ENCODE peak calls at places on chromosomes 13 and 19, in ten cellular contexts. J, G, A, U, V, T, Q, L, I and K are unnamed samples.

GRCh38 chr19:53037101-53038097 is 7.1 kb upstream of the ERVV-2 start:
- DNase-seq in J (peak), G (no peak), A (no peak), U (no peak), V (no peak), T (no peak), Q (no peak), L (peak), I (no peak), K (no peak)

GRCh38 chr19:703329-703650 is 5.4 kb upstream of the PALM start:
- DNase-seq in J (no peak), G (no peak), A (no peak), U (no peak), V (no peak), T (no peak), Q (no peak), L (no peak), I (no peak), K (no peak)

GRCh38 chr13:24038846-24039330 is 121.6 kb upstream of the SPATA13 start:
- DNase-seq in J (no peak), G (peak), A (no peak), U (no peak), V (no peak), T (peak), Q (no peak), L (no peak), I (no peak), K (no peak)

GRCh38 chr19:49764341-49764740 is 1.2 kb upstream of the TSKS start:
- DNase-seq in J (no peak), G (no peak), A (no peak), U (no peak), V (no peak), T (no peak), Q (no peak), L (no peak), I (no peak), K (no peak)

GRCh38 chr13:39408512-39408911 is 194.5 kb downstream of the LHFPL6 start:
- DNase-seq in J (no peak), G (no peak), A (no peak), U (no peak), V (no peak), T (no peak), Q (no peak), L (no peak), I (no peak), K (no peak)

GRCh38 chr13:49811527-49811908 is 19.0 kb upstream of the KPNA3 start:
- DNase-seq in J (no peak), G (no peak), A (no peak), U (no peak), V (no peak), T (no peak), Q (no peak), L (no peak), I (no peak), K (no peak)

GRCh38 chr19:1408300-1409203 is 1.2 kb downstream of the DAZAP1 start:
- DNase-seq in J (peak), G (no peak), A (no peak), U (peak), V (peak), T (peak), Q (peak), L (peak), I (no peak), K (no peak)

GRCh38 chr13:27967736-27968315 is 1.3 kb downstream of the CDX2 start:
- DNase-seq in J (peak), G (no peak), A (no peak), U (no peak), V (no peak), T (no peak), Q (no peak), L (no peak), I (no peak), K (no peak)

GRCh38 chr13:113166266-113166665 is 7.8 kb downstream of the PROZ start:
- DNase-seq in J (no peak), G (no peak), A (no peak), U (no peak), V (no peak), T (no peak), Q (no peak), L (no peak), I (no peak), K (no peak)

GRCh38 chr19:1252221-1252817 is 3.9 kb downstream of the MIDN start:
- DNase-seq in J (no peak), G (no peak), A (peak), U (peak), V (no peak), T (peak), Q (peak), L (no peak), I (peak), K (no peak)

GRCh38 chr13:33937373-33938087 is 119.6 kb downstream of the RFC3 start:
- DNase-seq in J (peak), G (no peak), A (no peak), U (no peak), V (no peak), T (peak), Q (no peak), L (no peak), I (no peak), K (no peak)

GRCh38 chr13:74574964-74575728 is 440.9 kb upstream of the KLF12 start:
- DNase-seq in J (peak), G (peak), A (no peak), U (no peak), V (no peak), T (no peak), Q (no peak), L (no peak), I (no peak), K (no peak)

GRCh38 chr13:79533781-79534400 is 52.9 kb downstream of the NDFIP2 start:
- DNase-seq in J (no peak), G (no peak), A (no peak), U (no peak), V (no peak), T (no peak), Q (no peak), L (no peak), I (no peak), K (no peak)

GRCh38 chr19:52691737-52692136 is 43.1 kb downstream of the ZNF611 start:
- DNase-seq in J (no peak), G (no peak), A (no peak), U (no peak), V (no peak), T (no peak), Q (no peak), L (no peak), I (no peak), K (no peak)